ENCODE peak calls at places on chromosomes 6 and 20, in eight cellular contexts. V is stomach; R is heart left ventricle; X is GM23248; D is CD8-positive, alpha-beta T cell; C is psoas muscle; K is BE2C; Q is heart right ventricle. G is an unnamed sample. For H3K36me3, the result is how much of the 10 kb centered on the place peaks cover.

GRCh38 chr6:118350881-118351430 is 197.1 kb upstream of the PLN start:
- DNase-seq in V (no peak), R (no peak), X (peak), D (no peak), C (no peak), K (no peak), Q (no peak), G (peak)

GRCh38 chr20:48875914-48876240 is 45.6 kb upstream of the ARFGEF2 start:
- DNase-seq in V (no peak), R (no peak), X (peak), D (no peak), C (no peak), K (no peak), Q (no peak), G (peak)

GRCh38 chr6:136511921-136512320 is 38.3 kb downstream of the MAP7 start:
- DNase-seq in V (peak), R (no peak), X (no peak), D (no peak), C (no peak), K (no peak), Q (no peak), G (peak)

GRCh38 chr20:37229300-37229699 is 32.3 kb downstream of the GHRH start:
- DNase-seq in V (no peak), R (no peak), X (no peak), D (no peak), C (no peak), K (no peak), Q (no peak), G (no peak)

GRCh38 chr6:67615796-67616195 is 1019.3 kb upstream of the ADGRB3 start:
- DNase-seq in V (no peak), R (no peak), X (no peak), D (no peak), C (no peak), K (no peak), Q (no peak), G (no peak)

GRCh38 chr6:63272397-63272796 is 47.4 kb downstream of the LGSN start:
- DNase-seq in V (no peak), R (no peak), X (peak), D (no peak), C (no peak), K (no peak), Q (no peak), G (no peak)

GRCh38 chr6:90384720-90385119 is 88.1 kb upstream of the BACH2 start:
- DNase-seq in V (no peak), R (no peak), X (no peak), D (no peak), C (no peak), K (no peak), Q (no peak), G (no peak)

GRCh38 chr20:7399575-7399974 is 540.7 kb downstream of the HAO1 start:
- DNase-seq in V (no peak), R (no peak), X (no peak), D (no peak), C (no peak), K (no peak), Q (no peak), G (no peak)

GRCh38 chr6:166032366-166033171 is 135.1 kb downstream of the TBXT start:
- DNase-seq in V (no peak), R (peak), X (peak), D (no peak), C (peak), K (peak), Q (peak), G (peak)

GRCh38 chr6:42220754-42221153 is 3.1 kb upstream of the MRPS10 start:
- DNase-seq in V (no peak), R (no peak), X (no peak), D (no peak), C (no peak), K (no peak), Q (no peak), G (no peak)

GRCh38 chr6:67888886-67889681 is 746.0 kb upstream of the ADGRB3 start:
- DNase-seq in V (no peak), R (no peak), X (no peak), D (no peak), C (no peak), K (no peak), Q (no peak), G (no peak)

GRCh38 chr6:148745926-148746325 is 904 bp upstream of the UST start:
- DNase-seq in V (no peak), R (no peak), X (peak), D (no peak), C (no peak), K (no peak), Q (no peak), G (no peak)

GRCh38 chr6:26269406-26270120 is 95.4 kb upstream of the BTN3A2 start:
- DNase-seq in V (no peak), R (no peak), X (no peak), D (no peak), C (no peak), K (no peak), Q (no peak), G (no peak)

GRCh38 chr6:135025775-135026174 is 28.8 kb downstream of the HBS1L start:
- DNase-seq in V (no peak), R (no peak), X (no peak), D (no peak), C (no peak), K (no peak), Q (no peak), G (no peak)

GRCh38 chr20:1321654-1321939 is 7.3 kb downstream of the SDCBP2 start:
- DNase-seq in V (no peak), R (no peak), X (no peak), D (no peak), C (no peak), K (no peak), Q (no peak), G (no peak)

GRCh38 chr6:56230976-56231566 is 16.3 kb downstream of the COL21A1 start:
- DNase-seq in V (no peak), R (no peak), X (no peak), D (no peak), C (no peak), K (no peak), Q (no peak), G (no peak)

DNA sequence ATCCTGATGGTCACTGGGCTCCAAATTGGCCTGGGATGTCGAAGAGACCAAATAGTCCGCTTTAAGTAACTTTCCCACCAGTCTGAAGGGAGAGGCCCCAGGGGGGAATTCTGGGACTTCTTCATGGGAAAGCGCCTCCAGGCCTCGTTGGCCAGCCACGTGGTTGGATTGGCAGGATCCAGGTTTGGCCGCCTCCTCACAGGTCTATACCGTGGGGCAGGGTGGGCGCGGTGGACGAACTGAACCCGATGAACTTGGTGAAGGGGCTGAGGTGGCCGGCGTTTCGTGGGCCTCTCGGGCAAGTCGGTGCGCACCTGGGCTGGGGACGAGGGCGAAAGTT is 297 bp downstream of the POM121L2 start:
- DNase-seq in V (no peak), R (no peak), X (no peak), D (no peak), C (no peak), K (no peak), Q (no peak), G (no peak)
- H3K4me3 ChIP-seq in V (peak), R (peak), X (peak), D (peak), C (peak), K (peak), Q (peak), G (no peak)

GRCh38 chr6:157203312-157203744 is 120.0 kb downstream of the TMEM242 start:
- DNase-seq in V (no peak), R (no peak), X (no peak), D (no peak), C (no peak), K (no peak), Q (no peak), G (no peak)
- H3K36me3 ChIP-seq in V (half or more), R (half or more), X (under half), D (under half), C (under half), K (half or more), Q (under half), G (under half)

GRCh38 chr6:106244931-106245330 is 80.6 kb downstream of the ATG5 start:
- DNase-seq in V (no peak), R (no peak), X (no peak), D (no peak), C (no peak), K (no peak), Q (no peak), G (no peak)

GRCh38 chr6:106244521-106244920 is 81.0 kb downstream of the ATG5 start:
- DNase-seq in V (no peak), R (no peak), X (no peak), D (no peak), C (no peak), K (no peak), Q (no peak), G (no peak)

GRCh38 chr6:106249658-106250057 is 75.9 kb downstream of the ATG5 start:
- DNase-seq in V (no peak), R (no peak), X (no peak), D (no peak), C (no peak), K (no peak), Q (no peak), G (no peak)

GRCh38 chr6:106247733-106248132 is 77.8 kb downstream of the ATG5 start:
- DNase-seq in V (no peak), R (no peak), X (no peak), D (no peak), C (no peak), K (no peak), Q (no peak), G (no peak)

GRCh38 chr6:106247293-106247692 is 78.3 kb downstream of the ATG5 start:
- DNase-seq in V (no peak), R (no peak), X (peak), D (no peak), C (no peak), K (no peak), Q (no peak), G (no peak)
- H3K4me3 ChIP-seq in V (no peak), R (no peak), X (no peak), D (no peak), C (no peak), K (no peak), Q (no peak), G (no peak)

DNA sequence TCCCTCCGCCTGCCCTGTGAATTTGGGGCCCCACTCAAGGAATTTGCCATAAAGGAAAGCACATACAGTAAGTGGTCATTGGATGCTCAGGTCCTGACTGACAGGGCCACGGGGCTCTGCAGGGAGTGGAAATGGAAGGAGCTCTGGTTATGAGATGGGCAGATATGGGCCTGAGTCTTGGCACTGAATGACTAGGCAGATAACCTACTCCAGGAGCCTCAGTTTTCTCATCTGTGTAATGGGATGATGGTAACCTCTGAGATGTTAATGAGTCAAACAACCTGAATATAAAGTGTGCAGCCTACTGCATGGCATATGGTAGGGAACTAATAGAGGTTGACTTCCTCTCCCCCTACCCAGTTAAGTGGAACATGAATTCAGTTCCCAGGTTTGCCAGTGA is 56.4 kb upstream of the NAA20 start:
- DNase-seq in V (no peak), R (no peak), X (no peak), D (no peak), C (no peak), K (no peak), Q (no peak), G (no peak)
- H3K36me3 ChIP-seq in V (half or more), R (half or more), X (under half), D (under half), C (under half), K (under half), Q (under half), G (under half)

GRCh38 chr6:147322299-147323162 is 118.3 kb downstream of the STXBP5 start:
- DNase-seq in V (no peak), R (no peak), X (peak), D (no peak), C (no peak), K (no peak), Q (no peak), G (no peak)
- H3K4me3 ChIP-seq in V (no peak), R (no peak), X (no peak), D (peak), C (no peak), K (no peak), Q (no peak), G (no peak)

GRCh38 chr20:63278661-63279060 is 6.0 kb downstream of the ARFGAP1 start:
- DNase-seq in V (no peak), R (no peak), X (no peak), D (no peak), C (no peak), K (no peak), Q (no peak), G (no peak)
- H3K36me3 ChIP-seq in V (half or more), R (half or more), X (under half), D (under half), C (under half), K (half or more), Q (under half), G (half or more)

G was measured in MG63.